ENCODE peak calls at places on chromosome 20, in eight cellular contexts. I is NCI-H460; P is stimulated activated CD8-positive, alpha-beta memory T cell treated with anti-CD3 and anti-CD28 coated beads, Interleukin-7, amount 100 ng/mL, for 4 hours; K is right cardiac atrium; V is fibroblast of pulmonary artery; M is stimulated activated CD4-positive, alpha-beta T cell treated with anti-CD3 and anti-CD28 coated beads, Interleukin-1b, Interleukin-23, amount 100 ng/mL, for 1 hour; F is stimulated activated naive CD4-positive, alpha-beta T cell; A is NCI-H2029. D is an unnamed sample.

GRCh38 chr20:6668546-6668945 is 98.9 kb upstream of the BMP2 start:
- DNase-seq in I (no peak), P (no peak), K (no peak), V (no peak), M (no peak), F (no peak), A (no peak), D (no peak)

GRCh38 chr20:48794360-48794759 is 33.4 kb downstream of the PREX1 start:
- DNase-seq in I (no peak), P (no peak), K (no peak), V (no peak), M (no peak), F (no peak), A (no peak), D (no peak)

GRCh38 chr20:5621305-5621704 is 128.9 kb upstream of the SHLD1 start:
- DNase-seq in I (no peak), P (no peak), K (peak), V (peak), M (no peak), F (no peak), A (peak), D (no peak)

GRCh38 chr20:62550087-62550565 is 74.3 kb upstream of the GATA5 start:
- DNase-seq in I (no peak), P (no peak), K (peak), V (no peak), M (no peak), F (peak), A (no peak), D (no peak)

GRCh38 chr20:57020364-57020763 is 246.1 kb downstream of the BMP7 start:
- DNase-seq in I (no peak), P (no peak), K (no peak), V (no peak), M (no peak), F (no peak), A (no peak), D (no peak)

GRCh38 chr20:10679269-10679668 is 5.5 kb upstream of the JAG1 start:
- DNase-seq in I (no peak), P (no peak), K (no peak), V (no peak), M (no peak), F (no peak), A (no peak), D (no peak)

GRCh38 chr20:535958-536357 is 7.6 kb downstream of the CSNK2A1 start:
- DNase-seq in I (no peak), P (no peak), K (no peak), V (peak), M (no peak), F (no peak), A (no peak), D (no peak)

GRCh38 chr20:10508468-10509251 is 73.6 kb downstream of the SLX4IP start:
- DNase-seq in I (no peak), P (no peak), K (peak), V (peak), M (no peak), F (no peak), A (no peak), D (no peak)

GRCh38 chr20:44705364-44706094 is 9.6 kb upstream of the CCN5 start:
- DNase-seq in I (no peak), P (no peak), K (no peak), V (no peak), M (no peak), F (no peak), A (no peak), D (no peak)

GRCh38 chr20:39829255-39829654 is 859.8 kb downstream of the MAFB start:
- DNase-seq in I (no peak), P (no peak), K (peak), V (peak), M (no peak), F (no peak), A (no peak), D (no peak)

GRCh38 chr20:479487-479886 is 17.2 kb upstream of the TBC1D20 start:
- DNase-seq in I (no peak), P (no peak), K (no peak), V (peak), M (no peak), F (no peak), A (no peak), D (no peak)

GRCh38 chr20:11646359-11646758 is 271.3 kb upstream of the BTBD3 start:
- DNase-seq in I (no peak), P (no peak), K (no peak), V (no peak), M (no peak), F (no peak), A (no peak), D (no peak)

GRCh38 chr20:63054695-63055240 is 48.0 kb upstream of the BHLHE23 start:
- DNase-seq in I (no peak), P (no peak), K (no peak), V (no peak), M (no peak), F (no peak), A (no peak), D (no peak)

GRCh38 chr20:46809961-46810360 is 84.7 kb upstream of the EYA2 start:
- DNase-seq in I (peak), P (no peak), K (no peak), V (no peak), M (no peak), F (no peak), A (no peak), D (no peak)

GRCh38 chr20:7505835-7506221 is 434.4 kb downstream of the HAO1 start:
- DNase-seq in I (no peak), P (no peak), K (no peak), V (no peak), M (no peak), F (no peak), A (no peak), D (no peak)

GRCh38 chr20:34891166-34892062 is 15.0 kb downstream of the ACSS2 start:
- DNase-seq in I (no peak), P (peak), K (no peak), V (peak), M (no peak), F (peak), A (no peak), D (peak)

GRCh38 chr20:38659613-38659880 is 57.9 kb downstream of the ARHGAP40 start:
- DNase-seq in I (no peak), P (no peak), K (no peak), V (no peak), M (no peak), F (no peak), A (no peak), D (no peak)

GRCh38 chr20:60804918-60805631 is 447.0 kb upstream of the CDH4 start:
- DNase-seq in I (no peak), P (no peak), K (no peak), V (no peak), M (no peak), F (no peak), A (no peak), D (no peak)

GRCh38 chr20:59676126-59676876 is 72.0 kb downstream of the PHACTR3 start:
- DNase-seq in I (no peak), P (no peak), K (peak), V (no peak), M (no peak), F (no peak), A (no peak), D (no peak)

GRCh38 chr20:39855799-39856198 is 833.2 kb downstream of the MAFB start:
- DNase-seq in I (no peak), P (no peak), K (no peak), V (peak), M (no peak), F (no peak), A (no peak), D (no peak)

GRCh38 chr20:40258931-40259330 is 430.1 kb downstream of the MAFB start:
- DNase-seq in I (no peak), P (no peak), K (no peak), V (no peak), M (no peak), F (no peak), A (no peak), D (no peak)

GRCh38 chr20:46375771-46376170 is 30.6 kb downstream of the ELMO2 start:
- DNase-seq in I (no peak), P (no peak), K (no peak), V (peak), M (no peak), F (no peak), A (no peak), D (no peak)

GRCh38 chr20:11204926-11205768 is 531.3 kb upstream of the JAG1 start:
- DNase-seq in I (peak), P (no peak), K (peak), V (peak), M (no peak), F (no peak), A (peak), D (no peak)

GRCh38 chr20:44056010-44056698 is 130.8 kb downstream of the JPH2 start:
- DNase-seq in I (peak), P (peak), K (peak), V (no peak), M (no peak), F (peak), A (no peak), D (no peak)

GRCh38 chr20:48467622-48468021 is 360.2 kb downstream of the PREX1 start:
- DNase-seq in I (no peak), P (no peak), K (no peak), V (no peak), M (no peak), F (peak), A (no peak), D (no peak)

GRCh38 chr20:58577871-58578615 is 62.8 kb upstream of the APCDD1L start:
- DNase-seq in I (no peak), P (no peak), K (no peak), V (peak), M (no peak), F (no peak), A (no peak), D (no peak)

GRCh38 chr20:13554076-13554475 is 84.7 kb downstream of the TASP1 start:
- DNase-seq in I (no peak), P (no peak), K (no peak), V (peak), M (no peak), F (no peak), A (no peak), D (no peak)

GRCh38 chr20:62716198-62716940 is 7.7 kb downstream of the NTSR1 start:
- DNase-seq in I (no peak), P (peak), K (no peak), V (no peak), M (no peak), F (peak), A (no peak), D (no peak)

GRCh38 chr20:44719841-44720240 is 4.7 kb downstream of the CCN5 start:
- DNase-seq in I (no peak), P (no peak), K (peak), V (no peak), M (no peak), F (no peak), A (no peak), D (no peak)

GRCh38 chr20:57712851-57713504 is 3.2 kb upstream of the PMEPA1 start:
- DNase-seq in I (no peak), P (no peak), K (no peak), V (no peak), M (no peak), F (no peak), A (no peak), D (no peak)

GRCh38 chr20:25223179-25223661 is 24.7 kb upstream of the PYGB start:
- DNase-seq in I (peak), P (peak), K (peak), V (peak), M (no peak), F (no peak), A (no peak), D (no peak)

GRCh38 chr20:47659904-47660601 is 125.2 kb downstream of the SULF2 start:
- DNase-seq in I (no peak), P (no peak), K (no peak), V (no peak), M (no peak), F (no peak), A (no peak), D (no peak)

GRCh38 chr20:63740070-63740500 is 509 bp downstream of the SLC2A4RG start:
- DNase-seq in I (no peak), P (peak), K (peak), V (peak), M (no peak), F (peak), A (peak), D (no peak)

GRCh38 chr20:49029203-49029602 is 16.9 kb upstream of the CSE1L start:
- DNase-seq in I (no peak), P (no peak), K (no peak), V (no peak), M (no peak), F (no peak), A (no peak), D (no peak)

GRCh38 chr20:14512856-14513255 is 175.4 kb upstream of the FLRT3 start:
- DNase-seq in I (no peak), P (no peak), K (no peak), V (no peak), M (no peak), F (no peak), A (no peak), D (no peak)

GRCh38 chr20:53413188-53413631 is 180.4 kb downstream of the ZNF217 start:
- DNase-seq in I (no peak), P (peak), K (peak), V (no peak), M (no peak), F (peak), A (no peak), D (no peak)

GRCh38 chr20:15902493-15902892 is 670.8 kb downstream of the KIF16B start:
- DNase-seq in I (no peak), P (no peak), K (no peak), V (no peak), M (no peak), F (no peak), A (no peak), D (no peak)

GRCh38 chr20:54197621-54198604 is 10.0 kb upstream of the PFDN4 start:
- DNase-seq in I (no peak), P (no peak), K (no peak), V (peak), M (no peak), F (no peak), A (no peak), D (no peak)